ENCODE peak calls at places on chromosome 19, in four cellular contexts. F, K, V and T are unnamed samples.

GRCh38 chr19:1259206-1259872 is 9.8 kb upstream of the CIRBP start:
- DNase-seq in F (peak; percentile 71), K (peak; percentile 66), V (peak; percentile 69), T (peak; percentile 75)

GRCh38 chr19:10538204-10538603 is 5.5 kb upstream of the ATG4D start:
- DNase-seq in F (no peak), K (no peak), V (no peak), T (peak; percentile 10)

GRCh38 chr19:43468354-43469159 is 3.1 kb upstream of the LYPD3 start:
- DNase-seq in F (no peak), K (no peak), V (no peak), T (no peak)

GRCh38 chr19:292951-293350 is 1.7 kb upstream of the PLPP2 start:
- DNase-seq in F (no peak), K (no peak), V (no peak), T (no peak)

GRCh38 chr19:10565028-10565566 is 713 bp downstream of the KRI1 start:
- DNase-seq in F (peak; percentile 81), K (peak; percentile 39), V (peak; percentile 29), T (peak; percentile 84)

GRCh38 chr19:17686592-17687042 is 1.5 kb downstream of the UNC13A start:
- DNase-seq in F (peak; percentile 66), K (no peak), V (no peak), T (peak; percentile 45)

GRCh38 chr19:18029617-18030338 is 21.8 kb downstream of the ARRDC2 start:
- DNase-seq in F (no peak), K (peak; percentile 42), V (peak; percentile 60), T (no peak)

GRCh38 chr19:4043966-4044365 is 22.7 kb downstream of the ZBTB7A start:
- DNase-seq in F (no peak), K (no peak), V (no peak), T (peak; percentile 38)

GRCh38 chr19:10651821-10652220 is 2.3 kb upstream of the ILF3 start:
- DNase-seq in F (no peak), K (no peak), V (no peak), T (no peak)

GRCh38 chr19:3067549-3067948 is 5.3 kb upstream of the TLE5 start:
- DNase-seq in F (no peak), K (no peak), V (no peak), T (peak; percentile 23)

GRCh38 chr19:49689133-49690072 is at the start of gene ADM5:
- DNase-seq in F (peak; percentile 56), K (peak; percentile 77), V (no peak), T (peak; percentile 75)

GRCh38 chr19:49857061-49857833 is 6.3 kb downstream of the PTOV1 start:
- DNase-seq in F (no peak), K (no peak), V (peak; percentile 22), T (no peak)

GRCh38 chr19:44879309-44880065 is 11.6 kb upstream of the TOMM40 start:
- DNase-seq in F (no peak), K (no peak), V (no peak), T (no peak)

GRCh38 chr19:51777570-51778460 is 16.8 kb downstream of the FPR2 start:
- DNase-seq in F (peak; percentile 85), K (peak; percentile 48), V (peak; percentile 74), T (peak; percentile 53)

GRCh38 chr19:39103151-39103550 is 19.0 kb downstream of the ACP7 start:
- DNase-seq in F (no peak), K (no peak), V (no peak), T (no peak)

GRCh38 chr19:39109641-39110040 is 15.9 kb upstream of the PAK4 start:
- DNase-seq in F (no peak), K (no peak), V (no peak), T (no peak)

GRCh38 chr19:39110263-39110967 is 15.2 kb upstream of the PAK4 start:
- DNase-seq in F (peak; percentile 74), K (peak; percentile 80), V (peak; percentile 91), T (peak; percentile 85)

GRCh38 chr19:39104104-39104708 is 20.0 kb downstream of the ACP7 start:
- DNase-seq in F (no peak), K (no peak), V (no peak), T (no peak)

GRCh38 chr19:39106201-39106600 is 19.4 kb upstream of the PAK4 start:
- DNase-seq in F (no peak), K (no peak), V (no peak), T (no peak)
- TF ChIP-seq CTCF in F (no peak), K (no peak), V (no peak), T (no peak)

GRCh38 chr19:29923653-29924052 is 18.4 kb upstream of the URI1 start:
- DNase-seq in F (no peak), K (no peak), V (no peak), T (no peak)
- TF ChIP-seq CTCF in F (no peak), K (no peak), V (no peak), T (peak; percentile 18)

GRCh38 chr19:6551607-6552450 is 21.0 kb downstream of the TNFSF9 start:
- DNase-seq in F (peak; percentile 83), K (no peak), V (no peak), T (peak; percentile 79)
- TF ChIP-seq CTCF in F (peak; percentile 66), K (no peak), V (no peak), T (peak; percentile 54)

DNA sequence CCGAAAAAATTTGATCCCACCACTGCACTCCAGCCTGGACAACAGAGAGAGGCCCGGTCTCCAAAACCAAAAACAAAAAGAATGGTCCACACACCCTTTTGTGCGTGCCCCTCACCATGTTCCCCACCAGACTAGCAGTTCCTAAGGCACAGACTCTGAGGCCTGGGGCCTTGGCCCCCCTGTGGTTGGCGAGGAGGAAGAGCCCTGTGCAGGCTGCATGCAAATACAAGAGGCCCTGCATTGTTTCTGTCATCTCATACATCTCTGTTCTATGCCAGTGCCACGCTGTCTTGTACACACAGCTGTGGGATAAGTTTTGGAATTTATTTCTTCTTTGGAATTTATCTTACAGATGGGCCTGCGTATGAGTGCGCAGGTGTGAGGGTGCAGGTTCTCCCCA is 4.7 kb upstream of the YJEFN3 start:
- DNase-seq in F (no peak), K (no peak), V (no peak), T (no peak)
- TF ChIP-seq CTCF in F (no peak), K (no peak), V (no peak), T (peak; percentile 23)

DNA sequence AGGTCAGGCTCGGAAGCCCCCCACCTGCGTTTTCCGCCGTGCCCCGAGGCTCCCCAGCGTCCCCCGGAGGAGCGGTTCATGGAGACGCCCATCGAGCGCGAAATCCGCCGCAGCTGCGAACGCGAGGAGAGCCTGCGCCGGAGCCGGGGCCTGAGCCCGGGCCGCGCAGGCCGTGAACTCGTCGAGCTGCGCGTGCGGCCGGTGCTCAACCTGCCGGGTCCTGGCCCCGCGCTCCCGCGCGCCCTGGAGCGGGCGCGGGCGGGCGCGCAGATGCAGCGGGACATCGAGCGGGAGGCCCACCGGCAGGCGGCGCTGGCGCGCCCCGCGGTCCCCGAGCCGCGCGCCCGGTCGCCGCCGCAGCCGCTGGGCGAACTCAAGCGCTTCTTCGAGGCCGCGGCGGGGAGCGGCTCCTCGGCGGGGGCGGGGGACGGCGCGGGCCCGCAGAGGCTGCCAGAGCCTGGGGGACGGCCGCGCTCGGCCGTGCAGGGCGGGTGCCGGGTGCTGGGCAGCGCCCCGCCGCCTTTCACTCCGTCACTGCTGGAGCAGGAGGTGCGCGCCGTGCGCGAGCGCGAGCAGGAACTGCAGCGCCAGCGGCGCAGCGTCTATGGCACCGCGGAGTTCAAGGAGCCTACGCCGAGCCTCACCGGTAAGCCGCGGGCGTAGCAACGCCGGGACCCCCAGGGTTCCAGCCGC is 792 bp downstream of the MISP3 start:
- DNase-seq in F (peak; percentile 92), K (peak; percentile 81), V (peak; percentile 78), T (peak; percentile 92)
- TF ChIP-seq CTCF in F (peak; percentile 41), K (no peak), V (peak; percentile 35), T (peak; percentile 88)

GRCh38 chr19:36054733-36055686 is at the start of gene WDR62:
- DNase-seq in F (peak; percentile 98), K (peak; percentile 92), V (peak; percentile 98), T (peak; percentile 97)
- TF ChIP-seq CTCF in F (no peak), K (no peak), V (no peak), T (no peak)